ENCODE peak calls at places on chromosome 21, in six cellular contexts. C is stimulated activated CD8-positive, alpha-beta memory T cell treated with anti-CD3 and anti-CD28 coated beads, Interleukin-7, amount 100 ng/mL, for 48 hours; Q is PC-9; F is stimulated activated CD4-positive, alpha-beta T cell treated with anti-CD3 and anti-CD28 coated beads, TNF-alpha, amount 100 ng/mL, for 48 hours; A is esophagus squamous epithelium; O is GM19239. M is an unnamed sample.

GRCh38 chr21:21463456-21463855 is 465.2 kb downstream of the NCAM2 start:
- DNase-seq in C (no peak), O (no peak), F (no peak), Q (no peak), A (no peak), M (no peak)

GRCh38 chr21:16088121-16088520 is 358.3 kb downstream of the USP25 start:
- DNase-seq in A (no peak), Q (no peak), O (no peak), C (no peak), F (no peak), M (no peak)

GRCh38 chr21:41422546-41423372 is 3.3 kb upstream of the MX1 start:
- DNase-seq in F (no peak), O (no peak), C (no peak), A (no peak), Q (no peak), M (no peak)

GRCh38 chr21:33894736-33895288 is 20.8 kb downstream of the ATP5PO start:
- DNase-seq in A (no peak), C (peak), Q (peak), F (peak), O (peak), M (peak)

GRCh38 chr21:42777757-42778344 is 101.5 kb downstream of the WDR4 start:
- DNase-seq in C (no peak), F (no peak), Q (no peak), A (no peak), O (no peak), M (no peak)

GRCh38 chr21:20729376-20729775 is 268.8 kb upstream of the NCAM2 start:
- DNase-seq in C (no peak), Q (peak), O (no peak), A (no peak), F (no peak), M (no peak)

GRCh38 chr21:36965720-36966065 is 776 bp downstream of the HLCS start:
- DNase-seq in O (no peak), Q (no peak), F (no peak), A (no peak), C (no peak), M (no peak)

GRCh38 chr21:15526793-15527192 is 203.0 kb upstream of the USP25 start:
- DNase-seq in O (no peak), F (no peak), A (no peak), Q (no peak), C (no peak), M (no peak)

GRCh38 chr21:46080171-46081021 is 17.5 kb upstream of the COL6A2 start:
- DNase-seq in C (no peak), A (no peak), F (no peak), O (no peak), Q (no peak), M (no peak)

GRCh38 chr21:40620386-40621145 is 226.4 kb downstream of the DSCAM start:
- DNase-seq in F (no peak), O (no peak), C (no peak), Q (no peak), A (no peak), M (no peak)

GRCh38 chr21:43854773-43855633 is 10.0 kb upstream of the AGPAT3 start:
- DNase-seq in O (peak), C (peak), F (peak), Q (no peak), A (no peak), M (no peak)

GRCh38 chr21:24290151-24290833 is 1317.0 kb downstream of the MRPL39 start:
- DNase-seq in Q (no peak), A (no peak), O (no peak), C (peak), F (peak), M (no peak)

GRCh38 chr21:39040494-39041110 is 142.6 kb downstream of the PSMG1 start:
- DNase-seq in O (no peak), A (no peak), Q (no peak), C (no peak), F (no peak), M (no peak)

GRCh38 chr21:46093668-46094400 is 4.1 kb upstream of the COL6A2 start:
- DNase-seq in F (no peak), O (no peak), A (no peak), Q (no peak), C (no peak), M (no peak)

GRCh38 chr21:45011911-45012660 is 62.3 kb upstream of the ADARB1 start:
- DNase-seq in C (no peak), O (no peak), F (no peak), A (no peak), Q (peak), M (no peak)

GRCh38 chr21:37088196-37088595 is 15.1 kb downstream of the TTC3 start:
- DNase-seq in A (no peak), Q (no peak), F (no peak), O (no peak), C (no peak), M (no peak)

GRCh38 chr21:37220981-37221664 is 46.0 kb downstream of the VPS26C start:
- DNase-seq in F (peak), Q (peak), C (peak), O (peak), A (peak), M (peak)

GRCh38 chr21:24395320-24395933 is 1211.9 kb downstream of the MRPL39 start:
- DNase-seq in A (no peak), F (no peak), C (no peak), O (no peak), Q (no peak), M (no peak)

GRCh38 chr21:45142469-45142868 is 68.1 kb downstream of the ADARB1 start:
- DNase-seq in Q (no peak), A (no peak), O (no peak), F (no peak), C (no peak), M (peak)

GRCh38 chr21:37904879-37905278 is 11.4 kb downstream of the KCNJ6 start:
- DNase-seq in F (no peak), A (no peak), Q (no peak), C (no peak), O (no peak), M (no peak)

GRCh38 chr21:38280446-38280845 is 23.7 kb downstream of the KCNJ15 start:
- DNase-seq in A (no peak), F (no peak), C (no peak), Q (no peak), O (no peak), M (no peak)

GRCh38 chr21:42975886-42976608 is 1.7 kb downstream of the PKNOX1 start:
- DNase-seq in C (no peak), Q (no peak), A (no peak), F (no peak), O (no peak), M (no peak)

GRCh38 chr21:40844935-40845334 is 2.0 kb downstream of the DSCAM start:
- DNase-seq in F (no peak), O (no peak), C (no peak), A (no peak), Q (no peak), M (no peak)

GRCh38 chr21:42220138-42220701 is 1.3 kb downstream of the ABCG1 start:
- DNase-seq in A (peak), C (peak), F (no peak), O (peak), Q (peak), M (peak)

GRCh38 chr21:41677671-41678015 is 89.2 kb downstream of the RIPK4 start:
- DNase-seq in O (no peak), C (no peak), F (no peak), A (no peak), Q (peak), M (no peak)

GRCh38 chr21:36887983-36888382 is 78.5 kb downstream of the HLCS start:
- DNase-seq in C (no peak), A (no peak), F (no peak), Q (no peak), O (no peak), M (no peak)

GRCh38 chr21:17451364-17451869 is 61.4 kb upstream of the CXADR start:
- DNase-seq in C (no peak), A (no peak), F (no peak), O (no peak), Q (no peak), M (no peak)

GRCh38 chr21:45235488-45235887 is 52.2 kb downstream of the POFUT2 start:
- DNase-seq in O (no peak), C (no peak), Q (no peak), F (no peak), A (no peak), M (no peak)

GRCh38 chr21:27555996-27556395 is 589.1 kb upstream of the ADAMTS5 start:
- DNase-seq in A (no peak), Q (no peak), O (no peak), C (no peak), F (no peak), M (no peak)

GRCh38 chr21:20661221-20661620 is 337.0 kb upstream of the NCAM2 start:
- DNase-seq in C (no peak), A (no peak), O (no peak), Q (no peak), F (no peak), M (no peak)

GRCh38 chr21:37006243-37006520 is 320 bp upstream of the RIPPLY3 start:
- DNase-seq in C (no peak), O (no peak), A (no peak), Q (no peak), F (no peak), M (no peak)

GRCh38 chr21:39715804-39716397 is 29.1 kb upstream of the IGSF5 start:
- DNase-seq in A (no peak), Q (peak), F (peak), C (peak), O (no peak), M (peak)

GRCh38 chr21:37627074-37627473 is 260.5 kb downstream of the DYRK1A start:
- DNase-seq in C (no peak), O (no peak), A (no peak), Q (no peak), F (no peak), M (no peak)